ENCODE peak calls at places on chromosome 9, in four cellular contexts. One of them, this sample, is unnamed.

GRCh38 chr9:136520053-136520540 is 25.8 kb downstream of the NOTCH1 start:
- DNase-seq in HCT116: no peak
- DNase-seq in stomach: no peak
- DNase-seq in HepG2: peak
- DNase-seq in this sample: no peak

GRCh38 chr9:13278023-13278367 is 1.5 kb downstream of the MPDZ start:
- DNase-seq in stomach: no peak
- DNase-seq in HCT116: no peak
- DNase-seq in HepG2: peak
- DNase-seq in this sample: no peak

GRCh38 chr9:130869250-130869649 is 27.4 kb downstream of the QRFP start:
- DNase-seq in HCT116: no peak
- DNase-seq in stomach: peak
- DNase-seq in HepG2: no peak
- DNase-seq in this sample: no peak

GRCh38 chr9:88534456-88535225 is at the start of gene NXNL2:
- DNase-seq in HCT116: peak
- DNase-seq in stomach: peak
- DNase-seq in HepG2: no peak
- DNase-seq in this sample: peak

GRCh38 chr9:69379250-69379982 is 54.4 kb downstream of the ENTREP1 start:
- DNase-seq in HCT116: no peak
- DNase-seq in HepG2: no peak
- DNase-seq in stomach: no peak
- DNase-seq in this sample: no peak

GRCh38 chr9:15243086-15243485 is 63.9 kb downstream of the TTC39B start:
- DNase-seq in HepG2: no peak
- DNase-seq in HCT116: no peak
- DNase-seq in stomach: no peak
- DNase-seq in this sample: no peak

GRCh38 chr9:93500571-93501298 is 47.4 kb upstream of the FAM120AOS start:
- DNase-seq in HepG2: no peak
- DNase-seq in HCT116: no peak
- DNase-seq in stomach: no peak
- DNase-seq in this sample: no peak

GRCh38 chr9:37618817-37619216 is 26.4 kb upstream of the TOMM5 start:
- DNase-seq in HepG2: no peak
- DNase-seq in stomach: no peak
- DNase-seq in HCT116: no peak
- DNase-seq in this sample: no peak

GRCh38 chr9:131111186-131111853 is 14.1 kb upstream of the NUP214 start:
- DNase-seq in stomach: no peak
- DNase-seq in HCT116: no peak
- DNase-seq in HepG2: no peak
- DNase-seq in this sample: no peak

GRCh38 chr9:78004478-78005229 is 27.0 kb downstream of the GNAQ start:
- DNase-seq in HepG2: peak
- DNase-seq in stomach: no peak
- DNase-seq in HCT116: peak
- DNase-seq in this sample: no peak

GRCh38 chr9:6703898-6704639 is 53.7 kb upstream of the KDM4C start:
- DNase-seq in stomach: peak
- DNase-seq in HepG2: peak
- DNase-seq in HCT116: no peak
- DNase-seq in this sample: peak

GRCh38 chr9:111945216-111945615 is 48.6 kb downstream of the UGCG start:
- DNase-seq in HepG2: no peak
- DNase-seq in stomach: no peak
- DNase-seq in HCT116: no peak
- DNase-seq in this sample: no peak

GRCh38 chr9:114026335-114026734 is 51.8 kb downstream of the AMBP start:
- DNase-seq in HepG2: no peak
- DNase-seq in HCT116: no peak
- DNase-seq in stomach: no peak
- DNase-seq in this sample: no peak

GRCh38 chr9:138071731-138072130 is 194.1 kb downstream of the CACNA1B start:
- DNase-seq in HepG2: no peak
- DNase-seq in stomach: no peak
- DNase-seq in HCT116: no peak
- DNase-seq in this sample: no peak

GRCh38 chr9:77554706-77555105 is 93.4 kb downstream of the GNA14 start:
- DNase-seq in HCT116: no peak
- DNase-seq in HepG2: no peak
- DNase-seq in stomach: no peak
- DNase-seq in this sample: no peak

GRCh38 chr9:16671591-16672137 is 198.8 kb downstream of the BNC2 start:
- DNase-seq in stomach: no peak
- DNase-seq in HCT116: no peak
- DNase-seq in HepG2: no peak
- DNase-seq in this sample: no peak

DNA sequence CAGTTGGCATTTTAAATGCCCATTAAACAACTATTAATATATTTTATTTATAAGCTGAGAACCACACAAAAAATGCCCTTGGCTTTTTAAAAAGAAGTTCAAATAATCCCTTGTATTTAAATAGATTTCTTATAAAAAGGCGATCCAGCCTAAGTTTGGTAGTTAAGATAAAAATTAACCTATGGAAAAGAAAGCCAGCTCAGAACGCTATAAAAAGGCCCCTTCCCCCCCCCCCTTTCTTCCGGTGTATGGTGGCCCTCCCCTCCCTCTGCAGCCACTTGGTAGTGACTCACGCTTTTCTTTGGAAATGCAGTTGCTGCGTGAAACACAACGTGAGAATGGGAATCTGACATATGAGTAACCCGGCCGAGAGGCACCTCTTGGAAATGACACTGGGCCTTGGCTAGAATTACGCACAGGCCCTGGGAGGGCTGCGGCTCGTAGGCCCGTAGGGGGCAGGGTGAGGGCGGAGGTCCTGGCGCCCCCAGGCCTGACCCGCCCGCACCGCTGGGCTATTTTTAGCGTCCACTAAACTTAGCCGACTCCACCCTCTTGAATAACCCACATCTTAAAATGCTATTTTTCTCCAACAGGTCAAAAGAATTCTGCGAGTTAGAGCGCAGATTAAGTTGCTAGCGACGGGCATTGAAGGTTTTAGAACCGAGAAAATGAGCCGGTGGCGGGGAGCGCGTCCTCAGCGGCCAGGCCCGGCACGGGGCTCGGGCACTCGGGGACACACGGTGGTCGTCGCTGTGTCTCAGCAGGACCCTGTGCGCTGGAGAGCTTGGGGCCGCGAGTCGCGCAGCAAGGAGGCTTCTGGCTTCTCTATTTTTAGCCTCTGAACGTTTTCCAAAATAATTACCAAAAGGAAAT is 168.7 kb downstream of the AUH start:
- DNase-seq in HCT116: peak
- DNase-seq in HepG2: peak
- DNase-seq in stomach: peak
- DNase-seq in this sample: peak
- TF ChIP-seq POLR2A in HCT116: no peak
- TF ChIP-seq POLR2A in HepG2: peak
- TF ChIP-seq POLR2A in stomach: no peak
- TF ChIP-seq POLR2A in this sample: peak

GRCh38 chr9:71962328-71962727 is 50.9 kb downstream of the C9orf85 start:
- DNase-seq in HCT116: no peak
- DNase-seq in stomach: no peak
- DNase-seq in HepG2: no peak
- DNase-seq in this sample: no peak
- TF ChIP-seq POLR2AphosphoS5 in HCT116: no peak
- TF ChIP-seq POLR2AphosphoS5 in stomach: peak
- TF ChIP-seq POLR2AphosphoS5 in HepG2: no peak
- TF ChIP-seq POLR2AphosphoS5 in this sample: no peak

GRCh38 chr9:34338664-34339063 is 9.3 kb downstream of the NUDT2 start:
- DNase-seq in stomach: no peak
- DNase-seq in HCT116: no peak
- DNase-seq in HepG2: no peak
- DNase-seq in this sample: no peak

GRCh38 chr9:34334916-34335315 is 5.5 kb downstream of the NUDT2 start:
- DNase-seq in HepG2: no peak
- DNase-seq in HCT116: no peak
- DNase-seq in stomach: no peak
- DNase-seq in this sample: no peak

GRCh38 chr9:34334337-34334824 is 5.0 kb downstream of the NUDT2 start:
- DNase-seq in stomach: no peak
- DNase-seq in HepG2: peak
- DNase-seq in HCT116: no peak
- DNase-seq in this sample: no peak

GRCh38 chr9:34335376-34335775 is 6.0 kb downstream of the NUDT2 start:
- DNase-seq in stomach: no peak
- DNase-seq in HCT116: no peak
- DNase-seq in HepG2: no peak
- DNase-seq in this sample: no peak

DNA sequence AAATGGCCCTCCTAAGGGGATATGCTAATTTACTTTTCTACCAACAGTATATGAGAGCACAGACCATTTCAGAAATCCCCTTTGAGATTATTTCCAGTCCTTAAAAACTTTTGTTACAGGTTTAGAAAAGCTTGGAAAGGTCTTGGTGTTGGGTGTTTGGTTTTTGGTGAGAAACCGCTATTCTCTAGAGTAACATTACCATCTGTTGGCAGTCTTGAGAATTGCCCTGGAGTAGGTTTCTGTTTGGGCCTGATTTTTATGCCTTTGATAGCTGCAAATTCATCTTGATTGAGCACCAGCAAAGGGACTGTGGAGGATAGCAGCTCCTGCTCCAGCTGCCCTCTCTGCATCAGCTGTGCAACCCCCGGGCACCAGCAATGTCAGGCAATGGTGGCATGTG is 8.0 kb downstream of the NUDT2 start:
- DNase-seq in HCT116: no peak
- DNase-seq in stomach: no peak
- DNase-seq in HepG2: no peak
- DNase-seq in this sample: no peak
- TF ChIP-seq CTCF in HCT116: peak
- TF ChIP-seq CTCF in stomach: no peak
- TF ChIP-seq CTCF in HepG2: no peak
- TF ChIP-seq CTCF in this sample: no peak

GRCh38 chr9:90799271-90799860 is 2.3 kb upstream of the SYK start:
- DNase-seq in HCT116: no peak
- DNase-seq in HepG2: no peak
- DNase-seq in stomach: no peak
- DNase-seq in this sample: no peak

GRCh38 chr9:90802534-90802933 is 915 bp downstream of the SYK start:
- DNase-seq in HepG2: no peak
- DNase-seq in stomach: no peak
- DNase-seq in HCT116: no peak
- DNase-seq in this sample: no peak

GRCh38 chr9:90803860-90804593 is 2.4 kb downstream of the SYK start:
- DNase-seq in HCT116: no peak
- DNase-seq in stomach: no peak
- DNase-seq in HepG2: no peak
- DNase-seq in this sample: no peak

GRCh38 chr9:90801175-90801506 is 478 bp upstream of the SYK start:
- DNase-seq in HCT116: no peak
- DNase-seq in stomach: no peak
- DNase-seq in HepG2: no peak
- DNase-seq in this sample: no peak

DNA sequence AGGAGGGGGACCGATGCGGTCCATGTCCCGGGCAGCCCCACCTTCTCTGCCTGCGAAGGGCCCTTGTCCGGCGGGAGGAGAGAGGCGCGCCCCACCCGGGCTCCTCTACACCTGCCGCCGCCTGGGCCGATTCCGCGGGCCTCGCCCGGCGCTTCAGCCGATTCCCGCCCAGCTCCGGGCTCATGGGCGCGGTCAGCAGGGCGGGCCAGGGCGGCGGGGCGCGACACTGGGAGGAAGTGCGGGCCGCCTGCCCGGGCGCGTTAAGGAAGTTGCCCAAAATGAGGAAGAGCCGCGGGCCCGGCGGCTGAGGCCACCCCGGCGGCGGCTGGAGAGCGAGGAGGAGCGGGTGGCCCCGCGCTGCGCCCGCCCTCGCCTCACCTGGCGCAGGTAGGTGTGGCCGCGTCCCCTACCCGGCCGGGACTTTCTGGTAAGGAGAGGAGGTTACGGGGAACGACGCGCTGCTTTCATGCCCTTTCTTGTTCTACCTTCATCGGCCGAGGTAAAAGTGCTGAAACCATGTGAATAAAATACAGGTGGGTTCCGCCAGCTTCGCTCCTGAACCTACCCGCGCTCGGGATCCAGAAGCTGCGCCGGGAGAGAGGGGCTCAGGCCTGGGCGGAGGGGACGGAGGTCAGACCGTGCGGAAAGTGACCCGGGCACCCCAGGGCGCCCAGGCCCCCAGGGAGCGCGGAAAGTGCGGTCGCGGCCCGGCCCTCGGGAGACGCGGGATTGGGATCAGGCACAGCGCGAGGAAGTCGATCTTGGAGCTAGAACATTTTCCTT is at the start of gene SYK:
- DNase-seq in HepG2: no peak
- DNase-seq in stomach: peak
- DNase-seq in HCT116: no peak
- DNase-seq in this sample: peak
- TF ChIP-seq POLR2A in HepG2: no peak
- TF ChIP-seq POLR2A in stomach: no peak
- TF ChIP-seq POLR2A in HCT116: no peak
- TF ChIP-seq POLR2A in this sample: peak

DNA sequence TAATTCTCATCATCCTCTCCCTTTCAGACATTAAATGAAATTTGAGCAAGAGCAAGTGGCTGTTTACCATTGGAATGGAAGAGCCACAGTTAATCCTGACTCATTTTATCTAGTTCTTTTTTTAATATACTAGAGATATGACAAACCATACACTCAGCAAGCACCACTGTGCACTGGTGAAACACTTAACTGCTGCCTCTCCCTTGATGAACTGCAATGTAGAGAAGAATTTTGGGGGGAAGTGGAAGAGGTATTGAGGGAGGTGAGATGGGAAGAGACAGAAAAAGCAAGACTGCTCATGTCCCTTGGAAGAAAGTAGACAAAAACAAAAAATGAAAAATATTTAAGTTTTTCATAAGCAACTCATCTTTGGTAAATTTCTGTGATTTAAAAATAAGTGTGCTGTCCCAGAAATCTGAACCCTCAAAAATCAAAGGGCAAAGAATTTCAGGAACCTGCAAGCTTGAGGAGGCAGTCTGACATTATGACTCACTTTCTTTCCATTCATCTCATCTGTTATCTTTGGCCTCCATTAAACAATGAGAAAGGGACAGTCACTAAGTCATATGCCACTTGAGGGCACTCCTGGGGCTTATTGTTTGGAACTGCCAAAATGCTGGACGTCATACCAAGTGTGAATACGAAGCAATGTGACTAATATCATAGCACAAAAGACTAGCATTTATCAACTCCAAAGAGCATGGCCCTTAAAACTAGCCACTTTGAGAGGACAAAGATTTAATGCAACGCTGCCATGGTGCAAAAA is 566.8 kb upstream of the DMAC1 start:
- DNase-seq in HCT116: no peak
- DNase-seq in HepG2: no peak
- DNase-seq in stomach: no peak
- DNase-seq in this sample: no peak
- TF ChIP-seq POLR2AphosphoS5 in HCT116: no peak
- TF ChIP-seq POLR2AphosphoS5 in HepG2: no peak
- TF ChIP-seq POLR2AphosphoS5 in stomach: no peak
- TF ChIP-seq POLR2AphosphoS5 in this sample: no peak

This sample was measured in prostate gland.